ENCODE peak calls at places on chromosomes 11 and 22, in seven cellular contexts. One of them, this sample, is unnamed.
A peak's percentile ranks its signal among the peaks of the same experiment; 100 is the strongest.

GRCh38 chr22:20550851-20551744 is 43.7 kb downstream of the MED15 start:
- DNase-seq in left cardiac atrium: peak; percentile 57
- DNase-seq in stimulated activated CD4-positive, alpha-beta T cell treated with anti-CD3 and anti-CD28 coated beads, Interleukin-2, amount 100 ng/mL, for 4 hours: peak; percentile 34
- DNase-seq in KG1: no peak
- DNase-seq in AG10803: peak; percentile 77
- DNase-seq in LoVo: no peak
- DNase-seq in right cardiac atrium: peak; percentile 81
- DNase-seq in this sample: no peak

GRCh38 chr11:12841946-12842630 is 167.0 kb upstream of the RASSF10 start:
- DNase-seq in KG1: no peak
- DNase-seq in AG10803: peak; percentile 83
- DNase-seq in right cardiac atrium: no peak
- DNase-seq in stimulated activated CD4-positive, alpha-beta T cell treated with anti-CD3 and anti-CD28 coated beads, Interleukin-2, amount 100 ng/mL, for 4 hours: no peak
- DNase-seq in LoVo: no peak
- DNase-seq in left cardiac atrium: no peak
- DNase-seq in this sample: peak; percentile 78

GRCh38 chr22:47631571-47632102 is 869.2 kb downstream of the TBC1D22A start:
- DNase-seq in left cardiac atrium: no peak
- DNase-seq in stimulated activated CD4-positive, alpha-beta T cell treated with anti-CD3 and anti-CD28 coated beads, Interleukin-2, amount 100 ng/mL, for 4 hours: no peak
- DNase-seq in KG1: no peak
- DNase-seq in right cardiac atrium: no peak
- DNase-seq in AG10803: no peak
- DNase-seq in LoVo: peak; percentile 33
- DNase-seq in this sample: no peak

GRCh38 chr11:13667245-13667644 is 1.2 kb upstream of the FAR1 start:
- DNase-seq in stimulated activated CD4-positive, alpha-beta T cell treated with anti-CD3 and anti-CD28 coated beads, Interleukin-2, amount 100 ng/mL, for 4 hours: no peak
- DNase-seq in KG1: no peak
- DNase-seq in left cardiac atrium: no peak
- DNase-seq in AG10803: peak; percentile 77
- DNase-seq in right cardiac atrium: no peak
- DNase-seq in LoVo: no peak
- DNase-seq in this sample: no peak

GRCh38 chr11:133928628-133929059 is 28.1 kb downstream of the IGSF9B start:
- DNase-seq in LoVo: no peak
- DNase-seq in AG10803: peak; percentile 42
- DNase-seq in KG1: peak; percentile 53
- DNase-seq in left cardiac atrium: no peak
- DNase-seq in stimulated activated CD4-positive, alpha-beta T cell treated with anti-CD3 and anti-CD28 coated beads, Interleukin-2, amount 100 ng/mL, for 4 hours: peak; percentile 38
- DNase-seq in right cardiac atrium: peak; percentile 46
- DNase-seq in this sample: no peak

GRCh38 chr11:12042215-12042676 is 33.8 kb upstream of the DKK3 start:
- DNase-seq in LoVo: peak; percentile 29
- DNase-seq in left cardiac atrium: no peak
- DNase-seq in AG10803: peak; percentile 99
- DNase-seq in stimulated activated CD4-positive, alpha-beta T cell treated with anti-CD3 and anti-CD28 coated beads, Interleukin-2, amount 100 ng/mL, for 4 hours: no peak
- DNase-seq in right cardiac atrium: no peak
- DNase-seq in KG1: no peak
- DNase-seq in this sample: no peak

GRCh38 chr11:130383363-130384168 is 44.8 kb downstream of the ADAMTS8 start:
- DNase-seq in right cardiac atrium: no peak
- DNase-seq in LoVo: peak; percentile 22
- DNase-seq in KG1: peak; percentile 29
- DNase-seq in left cardiac atrium: no peak
- DNase-seq in stimulated activated CD4-positive, alpha-beta T cell treated with anti-CD3 and anti-CD28 coated beads, Interleukin-2, amount 100 ng/mL, for 4 hours: no peak
- DNase-seq in AG10803: peak; percentile 75
- DNase-seq in this sample: no peak

GRCh38 chr22:20282901-20283673 is 15.0 kb upstream of the RTN4R start:
- DNase-seq in right cardiac atrium: no peak
- DNase-seq in left cardiac atrium: no peak
- DNase-seq in LoVo: no peak
- DNase-seq in AG10803: no peak
- DNase-seq in stimulated activated CD4-positive, alpha-beta T cell treated with anti-CD3 and anti-CD28 coated beads, Interleukin-2, amount 100 ng/mL, for 4 hours: no peak
- DNase-seq in KG1: no peak
- DNase-seq in this sample: no peak

GRCh38 chr11:110290591-110291334 is 5.7 kb downstream of the RDX start:
- DNase-seq in LoVo: no peak
- DNase-seq in left cardiac atrium: no peak
- DNase-seq in right cardiac atrium: no peak
- DNase-seq in KG1: no peak
- DNase-seq in AG10803: no peak
- DNase-seq in stimulated activated CD4-positive, alpha-beta T cell treated with anti-CD3 and anti-CD28 coated beads, Interleukin-2, amount 100 ng/mL, for 4 hours: no peak
- DNase-seq in this sample: no peak

GRCh38 chr11:125956371-125956770 is 10.5 kb downstream of the VSIG10L2 start:
- DNase-seq in left cardiac atrium: peak; percentile 70
- DNase-seq in LoVo: no peak
- DNase-seq in AG10803: no peak
- DNase-seq in right cardiac atrium: peak; percentile 91
- DNase-seq in stimulated activated CD4-positive, alpha-beta T cell treated with anti-CD3 and anti-CD28 coated beads, Interleukin-2, amount 100 ng/mL, for 4 hours: no peak
- DNase-seq in KG1: no peak
- DNase-seq in this sample: no peak

GRCh38 chr11:130413383-130414106 is 14.9 kb downstream of the ADAMTS8 start:
- DNase-seq in AG10803: peak; percentile 91
- DNase-seq in left cardiac atrium: no peak
- DNase-seq in KG1: no peak
- DNase-seq in right cardiac atrium: no peak
- DNase-seq in stimulated activated CD4-positive, alpha-beta T cell treated with anti-CD3 and anti-CD28 coated beads, Interleukin-2, amount 100 ng/mL, for 4 hours: no peak
- DNase-seq in LoVo: no peak
- DNase-seq in this sample: no peak

GRCh38 chr11:66912963-66913362 is 45.2 kb downstream of the PC start:
- DNase-seq in LoVo: no peak
- DNase-seq in stimulated activated CD4-positive, alpha-beta T cell treated with anti-CD3 and anti-CD28 coated beads, Interleukin-2, amount 100 ng/mL, for 4 hours: no peak
- DNase-seq in left cardiac atrium: no peak
- DNase-seq in right cardiac atrium: no peak
- DNase-seq in KG1: no peak
- DNase-seq in AG10803: no peak
- DNase-seq in this sample: no peak

GRCh38 chr11:64294665-64295289 is 3.7 kb downstream of the KCNK4 start:
- DNase-seq in KG1: no peak
- DNase-seq in left cardiac atrium: no peak
- DNase-seq in AG10803: peak; percentile 67
- DNase-seq in right cardiac atrium: no peak
- DNase-seq in LoVo: no peak
- DNase-seq in stimulated activated CD4-positive, alpha-beta T cell treated with anti-CD3 and anti-CD28 coated beads, Interleukin-2, amount 100 ng/mL, for 4 hours: no peak
- DNase-seq in this sample: no peak

GRCh38 chr11:45794169-45794568 is 10.8 kb upstream of the SLC35C1 start:
- DNase-seq in LoVo: no peak
- DNase-seq in right cardiac atrium: no peak
- DNase-seq in left cardiac atrium: no peak
- DNase-seq in KG1: no peak
- DNase-seq in AG10803: no peak
- DNase-seq in stimulated activated CD4-positive, alpha-beta T cell treated with anti-CD3 and anti-CD28 coated beads, Interleukin-2, amount 100 ng/mL, for 4 hours: no peak
- DNase-seq in this sample: no peak

GRCh38 chr22:27213291-27213690 is 555.9 kb downstream of the MIAT start:
- DNase-seq in stimulated activated CD4-positive, alpha-beta T cell treated with anti-CD3 and anti-CD28 coated beads, Interleukin-2, amount 100 ng/mL, for 4 hours: no peak
- DNase-seq in AG10803: peak; percentile 35
- DNase-seq in LoVo: no peak
- DNase-seq in left cardiac atrium: no peak
- DNase-seq in KG1: no peak
- DNase-seq in right cardiac atrium: no peak
- DNase-seq in this sample: no peak

GRCh38 chr22:36753120-36753802 is 22.7 kb downstream of the IFT27 start:
- DNase-seq in right cardiac atrium: no peak
- DNase-seq in LoVo: peak; percentile 60
- DNase-seq in stimulated activated CD4-positive, alpha-beta T cell treated with anti-CD3 and anti-CD28 coated beads, Interleukin-2, amount 100 ng/mL, for 4 hours: no peak
- DNase-seq in KG1: no peak
- DNase-seq in AG10803: no peak
- DNase-seq in left cardiac atrium: no peak
- DNase-seq in this sample: peak; percentile 7

GRCh38 chr22:24024354-24024753 is 13.2 kb downstream of the CABIN1 start:
- DNase-seq in AG10803: no peak
- DNase-seq in KG1: no peak
- DNase-seq in LoVo: no peak
- DNase-seq in stimulated activated CD4-positive, alpha-beta T cell treated with anti-CD3 and anti-CD28 coated beads, Interleukin-2, amount 100 ng/mL, for 4 hours: no peak
- DNase-seq in right cardiac atrium: no peak
- DNase-seq in left cardiac atrium: no peak
- DNase-seq in this sample: no peak

GRCh38 chr11:17734418-17734911 is at the start of gene KCNC1:
- DNase-seq in AG10803: peak; percentile 32
- DNase-seq in stimulated activated CD4-positive, alpha-beta T cell treated with anti-CD3 and anti-CD28 coated beads, Interleukin-2, amount 100 ng/mL, for 4 hours: no peak
- DNase-seq in KG1: no peak
- DNase-seq in LoVo: no peak
- DNase-seq in right cardiac atrium: peak; percentile 67
- DNase-seq in left cardiac atrium: no peak
- DNase-seq in this sample: peak; percentile 79

GRCh38 chr22:24106385-24107381 is 74.6 kb upstream of the SUSD2 start:
- DNase-seq in LoVo: no peak
- DNase-seq in right cardiac atrium: no peak
- DNase-seq in stimulated activated CD4-positive, alpha-beta T cell treated with anti-CD3 and anti-CD28 coated beads, Interleukin-2, amount 100 ng/mL, for 4 hours: peak; percentile 40
- DNase-seq in KG1: no peak
- DNase-seq in AG10803: no peak
- DNase-seq in left cardiac atrium: no peak
- DNase-seq in this sample: no peak

GRCh38 chr22:37179622-37180420 is 8.2 kb downstream of the C1QTNF6 start:
- DNase-seq in AG10803: no peak
- DNase-seq in KG1: no peak
- DNase-seq in LoVo: no peak
- DNase-seq in left cardiac atrium: peak; percentile 30
- DNase-seq in stimulated activated CD4-positive, alpha-beta T cell treated with anti-CD3 and anti-CD28 coated beads, Interleukin-2, amount 100 ng/mL, for 4 hours: no peak
- DNase-seq in right cardiac atrium: no peak
- DNase-seq in this sample: no peak